ENCODE peak calls at places on chromosomes 2 and 18, in six cellular contexts. L is T follicular helper cell; U is left lung; M is stimulated activated CD4-positive, alpha-beta T cell treated with anti-CD3 and anti-CD28 coated beads, TNF-alpha, amount 100 ng/mL, for 24 hours; F is foreskin fibroblast; B is right cardiac atrium. R is an unnamed sample.

GRCh38 chr2:10039658-10040410 is 3.5 kb upstream of the KLF11 start:
- DNase-seq in L (no peak), U (no peak), M (no peak), F (peak), B (peak), R (no peak)

GRCh38 chr2:156697906-156698305 is 261.7 kb downstream of the GPD2 start:
- DNase-seq in L (no peak), U (no peak), M (no peak), F (no peak), B (no peak), R (no peak)

GRCh38 chr2:112474844-112475486 is 7.0 kb upstream of the TTL start:
- DNase-seq in L (no peak), U (no peak), M (no peak), F (peak), B (no peak), R (no peak)

GRCh38 chr2:178268435-178268834 is 74.1 kb downstream of the OSBPL6 start:
- DNase-seq in L (no peak), U (no peak), M (no peak), F (no peak), B (no peak), R (no peak)

GRCh38 chr18:64807560-64807959 is 658.7 kb upstream of the LINC00305 start:
- DNase-seq in L (no peak), U (no peak), M (no peak), F (peak), B (no peak), R (no peak)

GRCh38 chr2:240644171-240644651 is 18.9 kb downstream of the GPR35 start:
- DNase-seq in L (no peak), U (peak), M (no peak), F (no peak), B (no peak), R (no peak)

GRCh38 chr2:156565066-156565710 is 129.0 kb downstream of the GPD2 start:
- DNase-seq in L (no peak), U (no peak), M (no peak), F (peak), B (no peak), R (no peak)

GRCh38 chr2:231910771-231911170 is 15.4 kb downstream of the NPPC start:
- DNase-seq in L (no peak), U (no peak), M (no peak), F (no peak), B (no peak), R (no peak)

GRCh38 chr2:151106805-151107490 is 154.7 kb downstream of the RBM43 start:
- DNase-seq in L (no peak), U (no peak), M (no peak), F (peak), B (no peak), R (no peak)

GRCh38 chr2:36477744-36478143 is 120.2 kb downstream of the FEZ2 start:
- DNase-seq in L (no peak), U (no peak), M (no peak), F (no peak), B (no peak), R (no peak)

GRCh38 chr2:134083548-134083947 is 170.3 kb upstream of the MGAT5 start:
- DNase-seq in L (no peak), U (no peak), M (no peak), F (no peak), B (no peak), R (no peak)

GRCh38 chr2:39534095-39534711 is 97.1 kb upstream of the MAP4K3 start:
- DNase-seq in L (no peak), U (no peak), M (no peak), F (peak), B (no peak), R (no peak)

GRCh38 chr2:64143154-64144056 is 815 bp downstream of the PELI1 start:
- DNase-seq in L (peak), U (no peak), M (no peak), F (peak), B (no peak), R (peak)

GRCh38 chr2:167212054-167212648 is 323.9 kb downstream of the XIRP2 start:
- DNase-seq in L (no peak), U (no peak), M (no peak), F (peak), B (no peak), R (peak)

R was measured in Karpas-422.